ENCODE peak calls at places on chromosomes 13 and 19, in four cellular contexts. One of them, this sample, is unnamed.

GRCh38 chr19:15195987-15196682 is 4.7 kb downstream of the NOTCH3 start:
- DNase-seq in H1: no peak
- DNase-seq in Panc1: no peak
- DNase-seq in mucosa of descending colon: peak
- DNase-seq in this sample: peak

GRCh38 chr13:110387451-110388140 is 80.5 kb downstream of the COL4A2 start:
- DNase-seq in H1: no peak
- DNase-seq in Panc1: no peak
- DNase-seq in mucosa of descending colon: no peak
- DNase-seq in this sample: no peak

GRCh38 chr19:32040246-32040645 is 305.2 kb upstream of the ZNF507 start:
- DNase-seq in H1: no peak
- DNase-seq in Panc1: no peak
- DNase-seq in mucosa of descending colon: no peak
- DNase-seq in this sample: no peak

GRCh38 chr19:49064029-49064629 is 489 bp downstream of the NTF4 start:
- DNase-seq in H1: no peak
- DNase-seq in Panc1: no peak
- DNase-seq in mucosa of descending colon: no peak
- DNase-seq in this sample: no peak

GRCh38 chr13:43132911-43133310 is 109.5 kb downstream of the DNAJC15 start:
- DNase-seq in H1: no peak
- DNase-seq in Panc1: no peak
- DNase-seq in mucosa of descending colon: no peak
- DNase-seq in this sample: no peak

GRCh38 chr19:19459707-19460251 is 54.3 kb downstream of the GATAD2A start:
- DNase-seq in H1: no peak
- DNase-seq in Panc1: peak
- DNase-seq in mucosa of descending colon: peak
- DNase-seq in this sample: peak

GRCh38 chr19:54209748-54210494 is 9.3 kb downstream of the RPS9 start:
- DNase-seq in H1: no peak
- DNase-seq in Panc1: peak
- DNase-seq in mucosa of descending colon: peak
- DNase-seq in this sample: peak

GRCh38 chr19:6212403-6213265 is 67.1 kb downstream of the MLLT1 start:
- DNase-seq in H1: no peak
- DNase-seq in Panc1: no peak
- DNase-seq in mucosa of descending colon: no peak
- DNase-seq in this sample: no peak

GRCh38 chr13:90270231-90270630 is 1077.3 kb upstream of the MIR17HG start:
- DNase-seq in H1: no peak
- DNase-seq in Panc1: no peak
- DNase-seq in mucosa of descending colon: no peak
- DNase-seq in this sample: no peak

GRCh38 chr13:73341748-73342147 is 282.9 kb downstream of the KLF5 start:
- DNase-seq in H1: no peak
- DNase-seq in Panc1: no peak
- DNase-seq in mucosa of descending colon: no peak
- DNase-seq in this sample: no peak

GRCh38 chr13:99681695-99682094 is 180.4 kb downstream of the TM9SF2 start:
- DNase-seq in H1: no peak
- DNase-seq in Panc1: no peak
- DNase-seq in mucosa of descending colon: no peak
- DNase-seq in this sample: no peak

GRCh38 chr19:49200238-49200862 is 42.8 kb downstream of the TRPM4 start:
- DNase-seq in H1: no peak
- DNase-seq in Panc1: no peak
- DNase-seq in mucosa of descending colon: peak
- DNase-seq in this sample: no peak

GRCh38 chr19:14073925-14074838 is 1.6 kb downstream of the MISP3 start:
- DNase-seq in H1: no peak
- DNase-seq in Panc1: no peak
- DNase-seq in mucosa of descending colon: peak
- DNase-seq in this sample: peak

GRCh38 chr13:43529796-43530195 is 257.0 kb downstream of the ENOX1 start:
- DNase-seq in H1: no peak
- DNase-seq in Panc1: no peak
- DNase-seq in mucosa of descending colon: no peak
- DNase-seq in this sample: no peak

GRCh38 chr13:48078251-48078656 is 16.6 kb downstream of the MED4 start:
- DNase-seq in H1: no peak
- DNase-seq in Panc1: no peak
- DNase-seq in mucosa of descending colon: no peak
- DNase-seq in this sample: no peak

GRCh38 chr13:41546372-41547252 is 89.3 kb downstream of the RGCC start:
- DNase-seq in H1: no peak
- DNase-seq in Panc1: no peak
- DNase-seq in mucosa of descending colon: no peak
- DNase-seq in this sample: no peak

GRCh38 chr13:98507060-98507797 is 69.7 kb downstream of the STK24 start:
- DNase-seq in H1: peak
- DNase-seq in Panc1: no peak
- DNase-seq in mucosa of descending colon: peak
- DNase-seq in this sample: no peak

GRCh38 chr13:57036290-57036689 is 104.4 kb upstream of the PRR20A start:
- DNase-seq in H1: no peak
- DNase-seq in Panc1: no peak
- DNase-seq in mucosa of descending colon: no peak
- DNase-seq in this sample: no peak

GRCh38 chr13:95341441-95341840 is 40.2 kb upstream of the ABCC4 start:
- DNase-seq in H1: no peak
- DNase-seq in Panc1: no peak
- DNase-seq in mucosa of descending colon: no peak
- DNase-seq in this sample: no peak

DNA sequence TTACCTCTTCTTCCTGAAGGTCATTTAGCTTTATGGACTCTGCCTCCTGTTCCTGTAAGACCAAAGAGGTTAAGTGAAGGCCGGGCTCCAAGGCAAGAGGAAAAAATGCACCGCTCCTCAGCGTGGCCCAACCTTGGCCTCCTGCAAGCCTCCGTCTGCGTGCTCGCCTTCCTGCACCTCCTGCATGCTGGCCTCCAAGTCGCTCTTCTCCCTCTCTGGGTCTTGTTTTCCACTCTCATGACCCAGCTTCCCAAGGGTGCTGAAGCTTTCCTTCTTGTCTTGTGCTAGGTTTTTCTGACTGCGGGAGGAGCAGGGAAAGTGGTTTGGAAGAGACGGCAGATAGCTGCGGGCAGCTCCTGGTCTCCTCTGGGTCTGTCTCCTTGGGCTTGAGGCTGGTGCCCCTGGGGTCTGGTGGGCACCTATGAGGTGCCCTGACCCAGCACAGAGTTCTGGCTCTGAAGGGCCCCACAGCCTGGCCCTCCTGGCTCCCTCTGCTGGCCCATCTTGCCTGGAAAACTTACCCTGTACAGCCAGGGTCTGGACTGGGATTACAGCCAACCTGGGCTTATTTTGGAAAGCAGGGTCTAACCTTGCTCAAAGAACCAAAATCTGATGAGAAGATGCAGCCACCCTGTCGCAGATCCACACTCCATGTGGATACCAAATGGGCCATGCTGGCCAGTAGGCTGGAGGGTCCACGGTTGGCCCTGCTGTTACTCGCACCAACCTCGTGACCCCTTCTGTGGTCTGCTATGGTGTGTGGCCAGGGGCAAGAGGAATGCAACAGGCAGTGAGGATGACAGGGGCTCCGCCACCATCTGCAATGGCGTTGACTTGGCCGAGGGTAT is 5.2 kb downstream of the C13orf46 start:
- DNase-seq in H1: no peak
- DNase-seq in Panc1: no peak
- DNase-seq in mucosa of descending colon: peak
- DNase-seq in this sample: no peak
- TF ChIP-seq CTCF in H1: peak
- TF ChIP-seq CTCF in Panc1: no peak
- TF ChIP-seq CTCF in mucosa of descending colon: no peak
- TF ChIP-seq CTCF in this sample: no peak

GRCh38 chr19:38264486-38265212 is at the start of gene SPINT2:
- DNase-seq in H1: peak
- DNase-seq in Panc1: no peak
- DNase-seq in mucosa of descending colon: no peak
- DNase-seq in this sample: peak

GRCh38 chr19:38265213-38265861 is 964 bp downstream of the SPINT2 start:
- DNase-seq in H1: no peak
- DNase-seq in Panc1: no peak
- DNase-seq in mucosa of descending colon: peak
- DNase-seq in this sample: no peak

GRCh38 chr19:38267780-38268430 is 3.5 kb downstream of the SPINT2 start:
- DNase-seq in H1: no peak
- DNase-seq in Panc1: no peak
- DNase-seq in mucosa of descending colon: peak
- DNase-seq in this sample: no peak

GRCh38 chr19:38266981-38267597 is 2.7 kb downstream of the SPINT2 start:
- DNase-seq in H1: no peak
- DNase-seq in Panc1: no peak
- DNase-seq in mucosa of descending colon: peak
- DNase-seq in this sample: no peak

DNA sequence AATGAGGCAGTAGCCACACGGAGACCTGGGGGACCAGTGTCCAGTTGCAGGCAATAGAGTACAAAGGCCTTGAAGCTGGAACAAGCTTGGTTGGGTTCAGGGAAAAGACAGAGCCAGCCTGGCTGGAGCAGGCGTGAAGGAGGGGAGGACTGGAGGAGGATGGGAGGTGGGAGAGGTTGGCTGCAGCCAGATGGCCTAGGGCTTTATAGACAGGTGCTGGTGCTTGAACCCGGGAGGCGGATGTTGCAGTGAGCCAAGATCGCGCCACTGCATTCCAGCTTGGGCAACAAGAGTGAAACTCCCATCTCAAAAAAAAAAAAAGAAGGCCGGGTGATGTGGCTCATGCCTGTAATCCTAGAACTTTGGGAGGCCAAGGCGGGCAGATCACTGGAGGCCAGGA is 1.7 kb downstream of the SPINT2 start:
- DNase-seq in H1: no peak
- DNase-seq in Panc1: no peak
- DNase-seq in mucosa of descending colon: peak
- DNase-seq in this sample: no peak
- H3K4me3 ChIP-seq in H1: peak
- H3K4me3 ChIP-seq in Panc1: peak
- H3K4me3 ChIP-seq in mucosa of descending colon: no peak
- H3K4me3 ChIP-seq in this sample: no peak

GRCh38 chr19:13029893-13030292 is 34.6 kb downstream of the NFIX start:
- DNase-seq in H1: no peak
- DNase-seq in Panc1: no peak
- DNase-seq in mucosa of descending colon: peak
- DNase-seq in this sample: no peak
- TF ChIP-seq CTCF in H1: peak
- TF ChIP-seq CTCF in Panc1: peak
- TF ChIP-seq CTCF in mucosa of descending colon: no peak
- TF ChIP-seq CTCF in this sample: no peak

GRCh38 chr13:32781906-32782305 is 195.7 kb downstream of the PDS5B start:
- DNase-seq in H1: no peak
- DNase-seq in Panc1: no peak
- DNase-seq in mucosa of descending colon: no peak
- DNase-seq in this sample: no peak

GRCh38 chr13:32779119-32779518 is 192.9 kb downstream of the PDS5B start:
- DNase-seq in H1: no peak
- DNase-seq in Panc1: no peak
- DNase-seq in mucosa of descending colon: no peak
- DNase-seq in this sample: no peak

GRCh38 chr13:32783067-32783466 is 196.8 kb downstream of the PDS5B start:
- DNase-seq in H1: no peak
- DNase-seq in Panc1: no peak
- DNase-seq in mucosa of descending colon: no peak
- DNase-seq in this sample: no peak
- H3K4me3 ChIP-seq in H1: no peak
- H3K4me3 ChIP-seq in Panc1: no peak
- H3K4me3 ChIP-seq in mucosa of descending colon: no peak
- H3K4me3 ChIP-seq in this sample: no peak

GRCh38 chr19:57651654-57651996 is 17.1 kb upstream of the ZSCAN4 start:
- DNase-seq in H1: no peak
- DNase-seq in Panc1: no peak
- DNase-seq in mucosa of descending colon: no peak
- DNase-seq in this sample: no peak
- TF ChIP-seq CTCF in H1: peak
- TF ChIP-seq CTCF in Panc1: peak
- TF ChIP-seq CTCF in mucosa of descending colon: no peak
- TF ChIP-seq CTCF in this sample: no peak

GRCh38 chr19:46411088-46412033 is 2.0 kb downstream of the CCDC8 start:
- DNase-seq in H1: no peak
- DNase-seq in Panc1: no peak
- DNase-seq in mucosa of descending colon: no peak
- DNase-seq in this sample: no peak

GRCh38 chr19:46412034-46412982 is 1.1 kb downstream of the CCDC8 start:
- DNase-seq in H1: no peak
- DNase-seq in Panc1: no peak
- DNase-seq in mucosa of descending colon: no peak
- DNase-seq in this sample: no peak

GRCh38 chr19:46412983-46413261 is 442 bp downstream of the CCDC8 start:
- DNase-seq in H1: no peak
- DNase-seq in Panc1: no peak
- DNase-seq in mucosa of descending colon: no peak
- DNase-seq in this sample: no peak

GRCh38 chr19:46416077-46416709 is 2.8 kb upstream of the CCDC8 start:
- DNase-seq in H1: no peak
- DNase-seq in Panc1: no peak
- DNase-seq in mucosa of descending colon: peak
- DNase-seq in this sample: no peak

GRCh38 chr19:46413262-46414031 is at the start of gene CCDC8:
- DNase-seq in H1: peak
- DNase-seq in Panc1: no peak
- DNase-seq in mucosa of descending colon: peak
- DNase-seq in this sample: no peak
- H3K4me3 ChIP-seq in H1: peak
- H3K4me3 ChIP-seq in Panc1: peak
- H3K4me3 ChIP-seq in mucosa of descending colon: no peak
- H3K4me3 ChIP-seq in this sample: peak

DNA sequence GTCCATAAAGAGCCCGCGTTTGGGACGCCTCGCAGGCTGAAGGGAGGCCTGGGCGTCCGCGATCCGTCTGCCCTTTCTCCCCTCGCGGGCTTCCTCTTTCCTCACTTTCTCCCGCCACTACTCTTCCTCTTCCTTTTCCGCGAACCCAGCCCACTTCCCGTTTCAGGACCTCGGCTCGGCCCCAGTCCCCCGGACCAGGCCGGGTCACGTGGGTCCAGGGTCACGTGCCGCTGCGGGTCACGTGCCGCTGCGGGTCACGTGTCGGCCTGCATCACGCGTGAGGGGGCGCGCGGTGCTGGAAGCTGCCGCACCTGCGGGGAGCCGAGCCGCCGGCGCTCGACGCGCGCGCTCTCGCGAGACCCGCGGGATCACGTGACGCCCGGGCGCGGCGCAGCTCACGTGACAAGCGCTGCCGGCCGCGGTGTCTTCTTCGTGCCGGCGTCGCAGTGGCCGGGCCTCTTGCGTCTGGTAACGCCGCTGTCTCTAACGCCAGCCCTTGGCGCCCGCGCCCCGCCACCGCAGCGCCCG is at the start of gene LAMP1:
- DNase-seq in H1: peak
- DNase-seq in Panc1: peak
- DNase-seq in mucosa of descending colon: peak
- DNase-seq in this sample: peak
- TF ChIP-seq CTCF in H1: no peak
- TF ChIP-seq CTCF in Panc1: no peak
- TF ChIP-seq CTCF in mucosa of descending colon: no peak
- TF ChIP-seq CTCF in this sample: peak